ENCODE peak calls at places on chromosomes 6 and 20, in nine cellular contexts. K, P, M, I, X, Q, L, R and O are unnamed samples.
A peak's percentile ranks its signal among the peaks of the same experiment; 100 is the strongest.

GRCh38 chr20:23205221-23205620 is 119.1 kb upstream of the CD93 start:
- DNase-seq in K (no peak), P (no peak), M (no peak), I (no peak), X (no peak), Q (no peak), L (no peak), R (no peak), O (no peak)

GRCh38 chr20:24694727-24695528 is 225.5 kb downstream of the SYNDIG1 start:
- DNase-seq in K (no peak), P (peak; percentile 57), M (no peak), I (no peak), X (no peak), Q (no peak), L (no peak), R (no peak), O (no peak)

GRCh38 chr20:57264908-57265648 is 1.4 kb downstream of the BMP7 start:
- DNase-seq in K (no peak), P (no peak), M (no peak), I (no peak), X (no peak), Q (no peak), L (no peak), R (no peak), O (peak; percentile 39)

GRCh38 chr6:8047466-8048292 is 16.5 kb downstream of the BLOC1S5 start:
- DNase-seq in K (peak; percentile 62), P (no peak), M (no peak), I (no peak), X (no peak), Q (no peak), L (no peak), R (no peak), O (peak; percentile 6)

GRCh38 chr6:38771111-38771694 is 56.1 kb downstream of the DNAH8 start:
- DNase-seq in K (no peak), P (no peak), M (no peak), I (no peak), X (no peak), Q (no peak), L (no peak), R (no peak), O (no peak)

GRCh38 chr6:144343736-144344428 is 58.7 kb downstream of the UTRN start:
- DNase-seq in K (peak; percentile 13), P (no peak), M (peak; percentile 38), I (no peak), X (peak; percentile 63), Q (no peak), L (peak; percentile 27), R (peak; percentile 26), O (peak; percentile 19)

GRCh38 chr20:59735486-59735885 is 131.1 kb downstream of the PHACTR3 start:
- DNase-seq in K (no peak), P (no peak), M (no peak), I (no peak), X (no peak), Q (no peak), L (no peak), R (no peak), O (no peak)

GRCh38 chr20:36974660-36975059 is 23.2 kb upstream of the SAMHD1 start:
- DNase-seq in K (no peak), P (no peak), M (peak; percentile 12), I (no peak), X (no peak), Q (no peak), L (no peak), R (no peak), O (no peak)

GRCh38 chr20:47540443-47541354 is 39.0 kb downstream of the NCOA3 start:
- DNase-seq in K (no peak), P (no peak), M (no peak), I (no peak), X (no peak), Q (peak; percentile 47), L (peak; percentile 45), R (no peak), O (no peak)

GRCh38 chr6:85404497-85405174 is 45.2 kb upstream of the NT5E start:
- DNase-seq in K (peak; percentile 95), P (no peak), M (no peak), I (no peak), X (peak; percentile 85), Q (peak; percentile 94), L (no peak), R (no peak), O (peak; percentile 97)

GRCh38 chr6:151436814-151437213 is 15.1 kb downstream of the RMND1 start:
- DNase-seq in K (peak; percentile 93), P (no peak), M (no peak), I (no peak), X (no peak), Q (no peak), L (no peak), R (no peak), O (no peak)